ENCODE peak calls at places on chromosome 15, in nine cellular contexts. I, X, Q, M, K, G, Z, D and B are unnamed samples.

GRCh38 chr15:84685304-84685703 is 27.3 kb upstream of the NMB start:
- DNase-seq in I (peak; percentile 70), Z (peak; percentile 68), G (no peak), K (peak; percentile 70), Q (no peak), D (no peak), M (peak; percentile 82), X (no peak), B (peak; percentile 18)

GRCh38 chr15:77634266-77634962 is 1.7 kb upstream of the LINGO1 start:
- DNase-seq in Q (peak; percentile 82), I (peak; percentile 58), M (peak; percentile 38), X (peak; percentile 93), Z (peak; percentile 75), D (no peak), K (peak; percentile 50), G (peak; percentile 48), B (peak; percentile 90)

GRCh38 chr15:90030376-90030775 is 29.3 kb downstream of the ZNF710 start:
- DNase-seq in X (no peak), M (no peak), I (peak; percentile 55), Q (no peak), D (no peak), K (peak; percentile 51), G (no peak), Z (peak; percentile 58), B (no peak)

GRCh38 chr15:81475471-81475870 is 101.5 kb upstream of the TMC3 start:
- DNase-seq in D (no peak), Z (no peak), K (no peak), Q (no peak), M (no peak), I (no peak), X (no peak), G (no peak), B (no peak)

GRCh38 chr15:57570994-57571393 is 20.7 kb upstream of the MYZAP start:
- DNase-seq in Q (no peak), I (no peak), Z (no peak), G (peak; percentile 24), D (no peak), M (peak; percentile 21), X (no peak), K (no peak), B (no peak)

GRCh38 chr15:98817745-98818144 is 169.4 kb downstream of the IGF1R start:
- DNase-seq in K (no peak), D (no peak), X (no peak), I (no peak), Z (no peak), Q (no peak), G (no peak), M (no peak), B (no peak)

GRCh38 chr15:70521576-70522322 is 241.6 kb downstream of the UACA start:
- DNase-seq in X (no peak), I (no peak), G (no peak), Q (no peak), K (no peak), Z (peak; percentile 41), M (no peak), D (no peak), B (no peak)

GRCh38 chr15:38130200-38130567 is 122.5 kb upstream of the SPRED1 start:
- DNase-seq in K (no peak), I (no peak), G (no peak), M (no peak), Q (no peak), Z (no peak), D (no peak), X (no peak), B (no peak)

GRCh38 chr15:83769411-83769960 is 115.6 kb downstream of the ADAMTSL3 start:
- DNase-seq in I (no peak), G (no peak), K (no peak), Z (no peak), X (no peak), Q (no peak), M (no peak), D (no peak), B (no peak)

GRCh38 chr15:53843166-53843565 is 83.7 kb upstream of the WDR72 start:
- DNase-seq in K (no peak), I (no peak), M (no peak), Z (no peak), Q (no peak), D (no peak), G (no peak), X (no peak), B (no peak)

GRCh38 chr15:93037341-93038063 is 51.5 kb downstream of the RGMA start:
- DNase-seq in Z (peak; percentile 83), D (no peak), Q (peak; percentile 34), K (peak; percentile 69), M (no peak), X (no peak), G (no peak), I (peak; percentile 78), B (peak; percentile 54)

GRCh38 chr15:88872106-88872505 is 23.2 kb downstream of the HAPLN3 start:
- DNase-seq in Q (no peak), Z (no peak), K (no peak), M (no peak), I (no peak), G (no peak), X (no peak), D (no peak), B (no peak)

GRCh38 chr15:62163847-62164499 is 1.1 kb downstream of the C2CD4B start:
- DNase-seq in M (no peak), K (no peak), I (no peak), Z (no peak), X (peak; percentile 46), G (peak; percentile 44), D (no peak), Q (no peak), B (peak; percentile 48)

GRCh38 chr15:42284551-42284950 is 11.3 kb upstream of the TMEM87A start:
- DNase-seq in K (no peak), I (no peak), G (no peak), Q (no peak), M (no peak), Z (no peak), D (no peak), X (no peak), B (no peak)

GRCh38 chr15:42283671-42284070 is 10.4 kb upstream of the TMEM87A start:
- DNase-seq in Z (no peak), K (no peak), I (no peak), X (no peak), M (no peak), G (no peak), D (no peak), Q (no peak), B (no peak)

GRCh38 chr15:42286445-42287029 is 13.3 kb upstream of the TMEM87A start:
- DNase-seq in D (no peak), X (no peak), I (no peak), M (peak; percentile 60), K (no peak), G (no peak), Q (no peak), Z (no peak), B (no peak)

GRCh38 chr15:42282926-42283325 is 9.7 kb upstream of the TMEM87A start:
- DNase-seq in Z (no peak), D (no peak), M (no peak), I (no peak), K (no peak), G (no peak), Q (no peak), X (no peak), B (no peak)

DNA sequence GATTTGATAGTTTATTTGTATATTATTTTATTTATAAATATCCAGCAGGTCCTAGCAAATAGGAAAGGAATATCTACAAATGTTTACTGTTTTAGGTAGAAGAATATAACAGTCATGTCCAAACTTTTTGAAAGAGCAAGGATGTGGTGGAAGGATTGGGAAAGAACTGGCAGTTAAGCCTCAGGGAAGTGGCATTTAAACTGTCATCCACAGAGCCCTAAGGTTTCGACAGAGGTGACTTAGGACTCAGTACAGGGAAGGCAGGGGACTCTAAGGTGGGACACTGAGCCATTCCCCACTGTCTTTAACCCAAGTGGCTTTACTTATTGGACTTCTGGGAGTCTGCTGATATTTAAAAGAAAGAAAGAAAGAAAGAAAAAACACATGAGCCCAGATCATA is 11.8 kb upstream of the TMEM87A start:
- DNase-seq in M (no peak), K (no peak), Q (no peak), Z (no peak), D (no peak), I (no peak), X (no peak), G (no peak), B (no peak)
- H3K36me3 ChIP-seq in M (peaks cover 5% of the 10 kb centered on the region), K (peaks cover 100% of the 10 kb centered on the region), Q (peaks cover 9% of the 10 kb centered on the region), Z (no peaks in the 10 kb centered on the region), D (peaks cover 89% of the 10 kb centered on the region), I (peaks cover 55% of the 10 kb centered on the region), X (no peaks in the 10 kb centered on the region), G (no peaks in the 10 kb centered on the region), B (no peaks in the 10 kb centered on the region)

GRCh38 chr15:65603559-65603958 is 7.4 kb downstream of the INTS14 start:
- DNase-seq in G (no peak), D (no peak), X (no peak), Z (no peak), Q (no peak), I (no peak), K (no peak), M (no peak), B (no peak)

GRCh38 chr15:65598468-65598867 is 12.5 kb downstream of the INTS14 start:
- DNase-seq in G (no peak), K (no peak), X (no peak), I (no peak), Z (no peak), D (no peak), Q (no peak), M (no peak), B (no peak)

GRCh38 chr15:65599677-65600076 is 11.3 kb downstream of the INTS14 start:
- DNase-seq in Z (no peak), K (no peak), G (no peak), M (no peak), D (no peak), I (no peak), X (no peak), Q (no peak), B (no peak)

DNA sequence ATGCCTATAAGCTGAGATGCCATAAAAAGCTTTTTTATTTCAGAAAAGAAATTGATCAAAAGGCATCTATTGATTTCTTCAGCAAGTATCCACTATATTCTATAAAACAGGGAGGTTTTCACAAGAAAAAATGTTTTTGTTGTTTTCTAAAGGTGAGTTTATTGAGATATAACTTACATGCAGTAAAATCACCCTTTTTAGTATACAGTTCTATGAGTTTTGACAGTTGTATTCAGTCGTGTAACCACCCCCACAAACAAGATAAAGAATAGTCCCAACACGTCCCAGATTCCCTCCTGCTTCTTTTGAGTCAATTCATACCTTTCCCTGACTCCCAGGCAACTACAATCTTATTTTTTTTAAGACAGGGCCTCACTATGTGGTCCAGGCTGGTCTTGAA is 7.8 kb downstream of the INTS14 start:
- DNase-seq in M (no peak), Z (no peak), K (no peak), G (no peak), Q (no peak), I (no peak), D (no peak), X (no peak), B (no peak)
- H3K36me3 ChIP-seq in M (peaks cover 30% of the 10 kb centered on the region), Z (no peaks in the 10 kb centered on the region), K (peaks cover 82% of the 10 kb centered on the region), G (peaks cover 8% of the 10 kb centered on the region), Q (peaks cover 74% of the 10 kb centered on the region), I (peaks cover 56% of the 10 kb centered on the region), D (peaks cover 68% of the 10 kb centered on the region), X (peaks cover 2% of the 10 kb centered on the region), B (peaks cover 36% of the 10 kb centered on the region)

GRCh38 chr15:64688179-64688578 is 87.2 kb downstream of the RBPMS2 start:
- DNase-seq in K (no peak), G (no peak), M (no peak), D (no peak), I (no peak), Z (no peak), X (no peak), Q (no peak), B (no peak)
- H3K36me3 ChIP-seq in K (peaks cover 83% of the 10 kb centered on the region), G (peaks cover 31% of the 10 kb centered on the region), M (peaks cover 67% of the 10 kb centered on the region), D (peaks cover 90% of the 10 kb centered on the region), I (peaks cover 45% of the 10 kb centered on the region), Z (peaks cover 13% of the 10 kb centered on the region), X (peaks cover 20% of the 10 kb centered on the region), Q (peaks cover 76% of the 10 kb centered on the region), B (peaks cover 81% of the 10 kb centered on the region)

GRCh38 chr15:73282567-73283200 is 86.1 kb downstream of the HCN4 start:
- DNase-seq in Z (no peak), K (no peak), D (peak; percentile 57), Q (no peak), M (no peak), G (no peak), I (no peak), X (no peak), B (no peak)
- H3K36me3 ChIP-seq in Z (peaks cover 9% of the 10 kb centered on the region), K (peaks cover 74% of the 10 kb centered on the region), D (peaks cover 69% of the 10 kb centered on the region), Q (no peaks in the 10 kb centered on the region), M (peaks cover 8% of the 10 kb centered on the region), G (no peaks in the 10 kb centered on the region), I (peaks cover 10% of the 10 kb centered on the region), X (no peaks in the 10 kb centered on the region), B (no peaks in the 10 kb centered on the region)